ENCODE peak calls at places on chromosomes 7 and 10, in five cellular contexts. P is IMR-90, S is heart left ventricle, U is hepatocyte, D is HCT116. K is an unnamed sample. For H3K4me1, the result is how much of the 10 kb centered on the place peaks cover.

GRCh38 chr7:17234398-17235021 is 63.9 kb upstream of the AHR start:
- DNase-seq in S (no peak), D (peak), U (peak), P (peak), K (peak)

GRCh38 chr7:100895956-100896742 is 461 bp upstream of the ACHE start:
- DNase-seq in S (peak), P (no peak), U (peak), D (no peak), K (peak)

GRCh38 chr7:121084748-121085336 is 96.3 kb downstream of the CPED1 start:
- DNase-seq in S (peak), U (no peak), D (no peak), P (peak), K (peak)

GRCh38 chr10:79260803-79261740 is 86.2 kb upstream of the PPIF start:
- DNase-seq in D (no peak), U (peak), S (no peak), P (peak), K (no peak)

GRCh38 chr7:119545118-119545517 is 727.9 kb upstream of the KCND2 start:
- DNase-seq in U (peak), P (peak), S (no peak), D (peak), K (peak)

GRCh38 chr7:38182450-38182849 is 4.4 kb downstream of the STARD3NL start:
- DNase-seq in P (no peak), S (no peak), D (no peak), U (no peak), K (no peak)

GRCh38 chr7:142158741-142159496 is 47.4 kb downstream of the MGAM2 start:
- DNase-seq in D (no peak), U (no peak), S (no peak), P (no peak), K (peak)

GRCh38 chr10:33055636-33056035 is 97.6 kb upstream of the ITGB1 start:
- DNase-seq in P (peak), U (no peak), D (no peak), S (no peak), K (no peak)

GRCh38 chr10:113496124-113496523 is 56.7 kb upstream of the HABP2 start:
- DNase-seq in U (no peak), P (no peak), S (peak), D (no peak), K (no peak)

GRCh38 chr7:1418505-1419309 is 40.6 kb downstream of the MICALL2 start:
- DNase-seq in P (peak), D (peak), S (no peak), U (no peak), K (no peak)

GRCh38 chr7:27166475-27167169 is 1.3 kb upstream of the HOXA9 start:
- DNase-seq in D (no peak), S (no peak), U (no peak), P (no peak), K (peak)

GRCh38 chr10:75127481-75127880 is 16.0 kb downstream of the SAMD8 start:
- DNase-seq in U (no peak), D (no peak), S (no peak), P (peak), K (peak)

GRCh38 chr7:154640266-154640865 is 362.6 kb downstream of the PAXIP1 start:
- DNase-seq in D (no peak), U (peak), S (no peak), P (no peak), K (no peak)

GRCh38 chr10:5945561-5946418 is 31.6 kb downstream of the IL15RA start:
- DNase-seq in U (peak), S (peak), P (peak), D (no peak), K (peak)

GRCh38 chr7:104963991-104964385 is 50.0 kb upstream of the KMT2E start:
- DNase-seq in D (no peak), P (peak), S (no peak), U (no peak), K (peak)

GRCh38 chr7:104963378-104963990 is 50.5 kb upstream of the KMT2E start:
- DNase-seq in P (no peak), S (no peak), U (no peak), D (no peak), K (peak)

GRCh38 chr7:104962781-104963180 is 51.2 kb upstream of the KMT2E start:
- DNase-seq in D (no peak), U (no peak), P (no peak), S (no peak), K (peak)

GRCh38 chr7:104958278-104958903 is 55.6 kb upstream of the KMT2E start:
- DNase-seq in S (no peak), P (peak), U (no peak), D (no peak), K (no peak)

GRCh38 chr7:104960741-104961479 is 53.1 kb upstream of the KMT2E start:
- DNase-seq in S (peak), U (no peak), P (no peak), D (no peak), K (peak)
- H3K4me1 ChIP-seq in S (under half), U (under half), P (under half), D (under half), K (under half)

GRCh38 chr10:126564297-126564888 is 106.1 kb downstream of the C10orf90 start:
- DNase-seq in D (no peak), U (no peak), P (no peak), S (no peak), K (no peak)

GRCh38 chr10:126561499-126562208 is 108.8 kb downstream of the C10orf90 start:
- DNase-seq in P (no peak), D (no peak), S (no peak), U (no peak), K (no peak)

GRCh38 chr10:126562209-126562680 is 108.2 kb downstream of the C10orf90 start:
- DNase-seq in U (no peak), S (no peak), P (no peak), D (no peak), K (no peak)

GRCh38 chr10:126563361-126563760 is 107.1 kb downstream of the C10orf90 start:
- DNase-seq in D (no peak), S (no peak), U (no peak), P (no peak), K (no peak)

DNA sequence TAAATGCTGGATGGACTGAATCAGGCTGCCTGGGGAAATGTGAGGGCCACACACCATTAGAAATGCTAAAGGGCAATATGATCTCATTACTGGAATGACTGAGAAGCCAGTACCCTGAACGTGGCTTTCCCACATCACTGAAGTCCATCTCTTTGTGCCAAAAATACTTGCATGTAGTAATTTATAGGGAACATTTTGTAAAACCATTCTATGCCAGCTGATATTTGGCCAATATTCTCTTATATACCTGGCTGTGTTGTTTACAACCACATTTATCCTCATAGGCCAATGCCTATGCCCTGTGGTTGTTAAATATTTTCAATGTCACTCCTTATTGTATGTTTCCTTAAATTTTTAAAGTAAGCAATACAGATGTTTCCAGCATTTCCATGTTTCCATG is 111.6 kb downstream of the C10orf90 start:
- DNase-seq in S (no peak), P (no peak), U (no peak), D (no peak), K (no peak)
- H3K27ac ChIP-seq in S (no peak), P (no peak), U (no peak), D (no peak), K (no peak)

GRCh38 chr10:35129185-35129674 is 2.6 kb downstream of the CREM start:
- DNase-seq in D (no peak), U (no peak), P (peak), S (no peak), K (no peak)

GRCh38 chr10:35127289-35127891 is 744 bp downstream of the CREM start:
- DNase-seq in D (no peak), S (peak), P (peak), U (peak), K (peak)

GRCh38 chr10:35124540-35124939 is 2.1 kb upstream of the CREM start:
- DNase-seq in U (no peak), S (no peak), P (no peak), D (no peak), K (peak)

GRCh38 chr10:35126062-35126529 is 550 bp upstream of the CREM start:
- DNase-seq in P (peak), S (no peak), D (no peak), U (no peak), K (no peak)

GRCh38 chr10:35126530-35127288 is at the start of gene CREM:
- DNase-seq in S (peak), U (peak), D (peak), P (peak), K (peak)
- H3K4me1 ChIP-seq in S (under half), U (under half), D (under half), P (under half), K (under half)

GRCh38 chr7:22346383-22347107 is 10.4 kb downstream of the RAPGEF5 start:
- DNase-seq in S (no peak), U (peak), P (no peak), D (no peak), K (peak)
- H3K27ac ChIP-seq in S (no peak), U (peak), P (no peak), D (no peak), K (no peak)

GRCh38 chr10:3464760-3465405 is 292.3 kb upstream of the PITRM1 start:
- DNase-seq in S (no peak), P (peak), D (no peak), U (peak), K (no peak)

GRCh38 chr10:3468919-3469638 is 296.5 kb upstream of the PITRM1 start:
- DNase-seq in S (peak), U (peak), D (peak), P (peak), K (peak)

GRCh38 chr10:3469639-3470020 is 297.0 kb upstream of the PITRM1 start:
- DNase-seq in P (no peak), S (no peak), D (no peak), U (no peak), K (no peak)

GRCh38 chr10:3467052-3467906 is 294.7 kb upstream of the PITRM1 start:
- DNase-seq in U (peak), S (peak), D (peak), P (peak), K (peak)

GRCh38 chr10:3465406-3465891 is 292.9 kb upstream of the PITRM1 start:
- DNase-seq in P (peak), U (peak), D (no peak), S (no peak), K (peak)
- H3K4me1 ChIP-seq in P (under half), U (under half), D (under half), S (half or more), K (under half)

GRCh38 chr7:157779206-157779605 is 442.4 kb downstream of the DNAJB6 start:
- DNase-seq in D (no peak), P (no peak), S (no peak), U (no peak), K (no peak)
- H3K27ac ChIP-seq in D (no peak), P (no peak), S (no peak), U (no peak), K (no peak)

GRCh38 chr10:94549221-94549620 is 3.6 kb downstream of the HELLS start:
- DNase-seq in D (no peak), P (no peak), U (no peak), S (no peak), K (no peak)

GRCh38 chr10:94546616-94547175 is 1.1 kb downstream of the HELLS start:
- DNase-seq in U (peak), S (no peak), P (peak), D (no peak), K (peak)

GRCh38 chr10:94546058-94546595 is 539 bp downstream of the HELLS start:
- DNase-seq in S (no peak), D (no peak), U (no peak), P (peak), K (peak)

GRCh38 chr10:94545277-94546057 is at the start of gene HELLS:
- DNase-seq in S (peak), D (peak), U (peak), P (peak), K (peak)
- H3K4me1 ChIP-seq in S (under half), D (under half), U (under half), P (under half), K (under half)

DNA sequence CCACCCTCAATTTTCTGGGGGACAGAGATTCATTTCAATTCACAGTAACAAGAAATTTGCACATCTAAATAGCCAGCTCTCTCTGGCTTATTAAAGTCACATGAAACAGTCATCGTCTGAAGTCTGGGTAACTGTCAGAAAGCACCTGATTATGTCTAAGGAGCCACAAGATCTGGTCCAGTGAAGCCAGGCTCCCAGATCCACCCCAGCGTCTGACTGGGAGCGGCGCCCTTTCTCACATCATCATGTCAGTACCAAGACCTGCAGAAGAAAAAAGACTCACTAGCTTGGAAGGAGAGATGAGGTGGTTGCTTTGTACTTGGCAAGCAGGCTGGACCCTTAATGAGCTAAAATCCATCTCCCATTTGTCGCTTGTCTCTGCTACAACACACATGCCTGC is 58.5 kb downstream of the VOPP1 start:
- DNase-seq in U (no peak), S (no peak), D (no peak), P (no peak), K (no peak)
- H3K27ac ChIP-seq in U (no peak), S (no peak), D (no peak), P (no peak), K (no peak)

GRCh38 chr10:69346776-69347175 is 68.5 kb downstream of the HK1 start:
- DNase-seq in U (no peak), S (no peak), P (no peak), D (no peak), K (no peak)
- H3K4me1 ChIP-seq in U (under half), S (half or more), P (under half), D (under half), K (under half)

K was measured in foreskin keratinocyte.